ENCODE peak calls at places on chromosomes 12 and 14, in nine cellular contexts. P is CD8-positive, alpha-beta memory T cell; Y is cardiac fibroblast; L is HepG2; J is mucosa of descending colon; B is CD4-positive, CD25-positive, alpha-beta regulatory T cell; I is neural progenitor cell; V is tibial nerve; U is GM23338. A is an unnamed sample.

GRCh38 chr14:32201196-32201815 is 539 bp upstream of the RNU6-7 start:
- DNase-seq in U (peak; percentile 98), Y (peak; percentile 59), J (peak; percentile 88), L (peak; percentile 98), P (peak; percentile 54), I (peak; percentile 98), B (peak; percentile 77), V (peak; percentile 63), A (no peak)

GRCh38 chr12:106480259-106480658 is 102.5 kb upstream of the RFX4 start:
- DNase-seq in L (no peak), P (no peak), Y (no peak), U (no peak), V (no peak), B (no peak), I (no peak), J (no peak), A (no peak)

GRCh38 chr14:30389134-30389900 is 169.6 kb upstream of the G2E3 start:
- DNase-seq in Y (no peak), B (no peak), U (no peak), V (no peak), I (no peak), P (no peak), J (no peak), L (no peak), A (no peak)

GRCh38 chr12:6039894-6040601 is 84.4 kb downstream of the VWF start:
- DNase-seq in J (peak; percentile 67), Y (peak; percentile 82), B (peak; percentile 69), L (peak; percentile 51), V (peak; percentile 71), P (peak; percentile 26), U (peak; percentile 90), I (peak; percentile 87), A (no peak)

GRCh38 chr12:106945261-106945851 is 10.4 kb upstream of the TMEM263 start:
- DNase-seq in U (peak; percentile 59), B (no peak), J (no peak), I (peak; percentile 20), L (no peak), V (no peak), P (no peak), Y (peak; percentile 27), A (no peak)

GRCh38 chr12:129750426-129750825 is 153.4 kb downstream of the TMEM132D start:
- DNase-seq in U (no peak), Y (no peak), I (no peak), L (no peak), V (no peak), B (no peak), P (no peak), J (no peak), A (no peak)

GRCh38 chr14:92645841-92646478 is 102.5 kb downstream of the LGMN start:
- DNase-seq in B (no peak), U (no peak), J (no peak), V (no peak), I (no peak), L (no peak), P (no peak), Y (peak; percentile 83), A (peak; percentile 94)

GRCh38 chr14:95544588-95544987 is 9.7 kb downstream of the GLRX5 start:
- DNase-seq in L (no peak), J (no peak), Y (peak; percentile 53), P (no peak), I (no peak), B (no peak), V (no peak), U (no peak), A (no peak)

GRCh38 chr14:100416921-100417451 is 93.8 kb downstream of the SLC25A47 start:
- DNase-seq in L (no peak), P (no peak), J (no peak), V (no peak), Y (peak; percentile 60), B (no peak), U (no peak), I (no peak), A (peak; percentile 45)

GRCh38 chr12:13101854-13102375 is 1.6 kb downstream of the GSG1 start:
- DNase-seq in I (no peak), Y (peak; percentile 66), B (peak; percentile 38), P (no peak), U (no peak), V (no peak), J (no peak), L (peak; percentile 62), A (no peak)

GRCh38 chr12:100251917-100252316 is 15.0 kb downstream of the DEPDC4 start:
- DNase-seq in U (no peak), Y (no peak), V (no peak), B (no peak), I (no peak), J (peak; percentile 83), L (peak; percentile 83), P (no peak), A (no peak)

GRCh38 chr14:88321692-88322504 is 1.2 kb downstream of the KCNK10 start:
- DNase-seq in V (no peak), U (peak; percentile 21), L (no peak), I (peak; percentile 59), B (no peak), J (no peak), Y (no peak), P (no peak), A (no peak)

GRCh38 chr12:75177997-75178396 is 31.6 kb downstream of the KCNC2 start:
- DNase-seq in Y (peak; percentile 93), J (no peak), U (no peak), B (no peak), P (no peak), V (no peak), L (peak; percentile 7), I (no peak), A (peak; percentile 60)

GRCh38 chr12:104957388-104958008 is 592 bp downstream of the SLC41A2 start:
- DNase-seq in U (peak; percentile 63), Y (no peak), P (peak; percentile 16), L (no peak), B (peak; percentile 28), V (no peak), I (no peak), J (peak; percentile 49), A (no peak)

GRCh38 chr12:88258396-88258795 is 116.3 kb downstream of the TMTC3 start:
- DNase-seq in J (no peak), L (no peak), V (no peak), U (no peak), P (no peak), Y (no peak), I (no peak), B (no peak), A (peak; percentile 67)

GRCh38 chr14:100781952-100782351 is 44.0 kb upstream of the MEG3 start:
- DNase-seq in V (no peak), P (no peak), B (no peak), L (no peak), U (no peak), I (no peak), Y (no peak), J (no peak), A (no peak)

GRCh38 chr12:2692156-2692555 is 102.6 kb upstream of the FKBP4 start:
- DNase-seq in J (no peak), V (no peak), I (no peak), U (no peak), L (no peak), Y (no peak), B (peak; percentile 58), P (no peak), A (no peak)
- H3K4me3 ChIP-seq in J (no peak overlapping the region), V (no peak overlapping the region), I (peak overlapping the region; percentile 67), U (peak overlapping the region; percentile 80), L (no peak overlapping the region), Y (no peak overlapping the region), B (peak overlapping the region; percentile 89), P (peak overlapping the region; percentile 63), A (no peak overlapping the region)

GRCh38 chr14:24310387-24310665 is 386 bp downstream of the LTB4R2 start:
- DNase-seq in J (peak; percentile 71), L (no peak), V (no peak), I (no peak), U (no peak), Y (no peak), P (no peak), B (no peak), A (no peak)

GRCh38 chr14:24312736-24313507 is 1.6 kb downstream of the LTB4R start:
- DNase-seq in B (peak; percentile 70), U (no peak), P (no peak), I (no peak), L (no peak), V (no peak), J (peak; percentile 47), Y (peak; percentile 64), A (no peak)

GRCh38 chr14:24310666-24311604 is at the start of gene LTB4R:
- DNase-seq in P (peak; percentile 56), U (peak; percentile 79), I (no peak), V (no peak), J (peak; percentile 74), B (peak; percentile 81), Y (peak; percentile 76), L (no peak), A (no peak)

GRCh38 chr14:24313912-24314311 is 2.6 kb downstream of the LTB4R start:
- DNase-seq in B (no peak), U (no peak), I (no peak), J (no peak), L (no peak), V (no peak), Y (no peak), P (no peak), A (no peak)

GRCh38 chr14:24311837-24312615 is 724 bp downstream of the LTB4R start:
- DNase-seq in U (no peak), I (no peak), P (no peak), L (no peak), J (no peak), B (peak; percentile 44), Y (peak; percentile 48), V (no peak), A (no peak)
- H3K4me3 ChIP-seq in U (peak overlapping the region; percentile 51), I (no peak overlapping the region), P (peak overlapping the region; percentile 58), L (no peak overlapping the region), J (no peak overlapping the region), B (peak overlapping the region; percentile 54), Y (no peak overlapping the region), V (peak overlapping the region; percentile 56), A (no peak overlapping the region)

GRCh38 chr12:108204117-108204516 is 75.0 kb downstream of the WSCD2 start:
- DNase-seq in L (no peak), V (no peak), U (no peak), B (no peak), I (no peak), J (no peak), Y (no peak), P (no peak), A (no peak)
- H3K4me3 ChIP-seq in L (no peak overlapping the region), V (no peak overlapping the region), U (no peak overlapping the region), B (no peak overlapping the region), I (no peak overlapping the region), J (no peak overlapping the region), Y (no peak overlapping the region), P (no peak overlapping the region), A (no peak overlapping the region)

DNA sequence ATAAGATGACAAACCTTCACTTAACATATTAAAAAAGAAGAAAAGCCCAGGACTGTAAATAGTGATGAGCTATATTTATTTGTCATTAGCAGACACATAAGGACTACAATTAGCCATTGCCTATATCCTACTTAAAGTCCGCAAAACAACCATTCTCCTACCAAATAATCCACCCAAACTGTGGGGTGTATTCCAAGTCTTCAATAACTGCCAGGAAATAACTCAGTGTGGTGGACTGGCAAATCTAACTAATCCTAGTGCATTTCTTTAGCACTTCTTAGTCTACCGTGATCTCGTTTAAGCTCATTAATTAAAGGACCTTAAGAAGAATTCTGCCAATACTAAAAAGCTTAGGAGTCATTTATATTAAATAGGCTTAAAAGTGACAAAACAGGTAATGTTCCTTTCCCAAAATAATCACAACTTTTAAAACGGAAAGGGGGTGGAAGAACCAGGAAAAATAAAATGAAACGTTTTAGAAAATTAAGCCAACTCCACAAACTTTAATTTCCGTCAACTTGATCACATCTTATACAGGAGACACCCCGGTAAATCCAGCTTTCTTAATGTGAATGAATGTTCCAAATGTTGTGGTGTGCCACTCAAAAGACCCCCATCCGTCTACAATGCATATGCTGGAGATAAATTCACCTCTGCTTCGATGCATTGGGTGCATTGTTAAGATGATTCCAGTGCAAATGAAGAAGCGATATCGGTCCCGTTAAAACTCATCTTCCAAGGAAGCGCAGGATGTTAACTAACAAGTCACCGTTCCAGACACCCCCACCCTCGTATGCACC is 1.7 kb downstream of the NOVA1 start:
- DNase-seq in I (peak; percentile 20), P (no peak), J (no peak), V (no peak), L (no peak), B (no peak), U (no peak), Y (peak; percentile 3), A (no peak)
- H3K4me3 ChIP-seq in I (peak overlapping the region; percentile 94), P (no peak overlapping the region), J (no peak overlapping the region), V (peak overlapping the region; percentile 49), L (no peak overlapping the region), B (no peak overlapping the region), U (peak overlapping the region; percentile 82), Y (peak overlapping the region; percentile 69), A (no peak overlapping the region)